ENCODE peak calls at places on chromosomes 7 and 10, in nine cellular contexts. X is PC-3, G is dorsolateral prefrontal cortex, R is heart right ventricle, I is upper lobe of right lung, D is IMR-90, U is PC-9, M is coronary artery, S is fibroblast of lung. L is an unnamed sample.
A peak's percentile ranks its signal among the peaks of the same experiment; 100 is the strongest.

GRCh38 chr10:119761106-119761505 is 35.3 kb downstream of the INPP5F start:
- DNase-seq in R (no peak), D (peak; percentile 94), S (peak; percentile 90), U (no peak), I (no peak), X (peak; percentile 72), G (no peak), M (no peak), L (peak; percentile 55)

GRCh38 chr10:70584941-70585544 is 17.5 kb downstream of the PRF1 start:
- DNase-seq in U (no peak), I (peak; percentile 61), X (no peak), M (no peak), R (no peak), S (peak; percentile 33), D (no peak), G (peak; percentile 14), L (no peak)

GRCh38 chr7:132492841-132493445 is 83.3 kb downstream of the PLXNA4 start:
- DNase-seq in G (no peak), S (no peak), X (no peak), U (no peak), D (no peak), M (no peak), I (no peak), R (no peak), L (no peak)

GRCh38 chr7:65354263-65354662 is 19.4 kb upstream of the ZNF92 start:
- DNase-seq in M (no peak), S (no peak), R (no peak), G (no peak), D (no peak), U (no peak), I (no peak), X (no peak), L (no peak)

GRCh38 chr10:63866747-63867140 is 345.5 kb downstream of the REEP3 start:
- DNase-seq in G (no peak), M (no peak), I (no peak), X (peak; percentile 75), R (no peak), D (no peak), U (no peak), S (no peak), L (peak; percentile 38)

GRCh38 chr10:71840936-71841335 is 10.1 kb downstream of the PSAP start:
- DNase-seq in D (no peak), I (no peak), X (no peak), S (no peak), M (no peak), U (no peak), R (no peak), G (peak; percentile 58), L (no peak)

GRCh38 chr10:36538945-36539586 is 586.3 kb upstream of the ANKRD30A start:
- DNase-seq in M (no peak), S (peak; percentile 59), R (no peak), U (no peak), X (peak; percentile 100), D (peak; percentile 87), G (no peak), I (no peak), L (peak; percentile 21)

GRCh38 chr7:101576993-101577392 is 52.1 kb downstream of the MYL10 start:
- DNase-seq in U (no peak), R (no peak), X (peak; percentile 18), D (no peak), M (peak; percentile 4), G (no peak), I (no peak), S (no peak), L (no peak)

GRCh38 chr10:113030453-113030852 is 80.4 kb downstream of the TCF7L2 start:
- DNase-seq in R (no peak), G (no peak), S (peak; percentile 80), U (no peak), I (no peak), M (peak; percentile 46), D (peak; percentile 63), X (no peak), L (peak; percentile 38)

GRCh38 chr7:151383638-151384351 is 26.0 kb downstream of the WDR86 start:
- DNase-seq in I (peak; percentile 50), G (peak; percentile 27), D (no peak), R (no peak), S (no peak), U (no peak), X (no peak), M (no peak), L (peak; percentile 32)

GRCh38 chr7:137881607-137882260 is 35.0 kb upstream of the DGKI start:
- DNase-seq in D (no peak), U (no peak), X (no peak), R (no peak), I (no peak), M (no peak), S (no peak), G (no peak), L (no peak)

GRCh38 chr7:137882261-137882668 is 35.5 kb upstream of the DGKI start:
- DNase-seq in M (no peak), S (peak; percentile 100), G (no peak), R (no peak), D (peak; percentile 100), I (no peak), U (peak; percentile 77), X (peak; percentile 94), L (peak; percentile 90)

GRCh38 chr7:137879357-137880158 is 32.8 kb upstream of the DGKI start:
- DNase-seq in R (no peak), D (peak; percentile 61), M (no peak), I (no peak), U (no peak), S (peak; percentile 73), G (no peak), X (no peak), L (peak; percentile 8)

GRCh38 chr7:137878333-137878961 is 31.7 kb upstream of the DGKI start:
- DNase-seq in M (no peak), S (peak; percentile 81), G (no peak), X (no peak), R (peak; percentile 60), D (peak; percentile 33), I (no peak), U (no peak), L (no peak)

GRCh38 chr7:137880432-137880831 is 33.7 kb upstream of the DGKI start:
- DNase-seq in M (no peak), X (no peak), I (no peak), S (peak; percentile 92), G (no peak), U (no peak), R (no peak), D (peak; percentile 77), L (peak; percentile 69)
- H3K27ac ChIP-seq in M (peak overlapping the region; percentile 66), X (no peak overlapping the region), I (no peak overlapping the region), S (peak overlapping the region; percentile 7), G (no peak overlapping the region), U (no peak overlapping the region), R (no peak overlapping the region), D (no peak overlapping the region), L (peak overlapping the region; percentile 83)

GRCh38 chr10:130064783-130065182 is 45.8 kb downstream of the C10orf143 start:
- DNase-seq in S (no peak), M (no peak), X (no peak), D (no peak), U (no peak), G (no peak), I (no peak), R (no peak), L (no peak)

GRCh38 chr10:130062976-130063375 is 47.7 kb downstream of the C10orf143 start:
- DNase-seq in I (no peak), U (no peak), S (no peak), X (no peak), R (no peak), M (no peak), D (no peak), G (no peak), L (no peak)

GRCh38 chr10:130061760-130062159 is 48.9 kb downstream of the C10orf143 start:
- DNase-seq in X (no peak), G (no peak), U (no peak), I (no peak), M (no peak), D (no peak), S (no peak), R (no peak), L (no peak)

GRCh38 chr10:130065251-130065650 is 45.4 kb downstream of the C10orf143 start:
- DNase-seq in R (no peak), U (no peak), X (no peak), S (no peak), G (no peak), I (no peak), M (no peak), D (no peak), L (no peak)

DNA sequence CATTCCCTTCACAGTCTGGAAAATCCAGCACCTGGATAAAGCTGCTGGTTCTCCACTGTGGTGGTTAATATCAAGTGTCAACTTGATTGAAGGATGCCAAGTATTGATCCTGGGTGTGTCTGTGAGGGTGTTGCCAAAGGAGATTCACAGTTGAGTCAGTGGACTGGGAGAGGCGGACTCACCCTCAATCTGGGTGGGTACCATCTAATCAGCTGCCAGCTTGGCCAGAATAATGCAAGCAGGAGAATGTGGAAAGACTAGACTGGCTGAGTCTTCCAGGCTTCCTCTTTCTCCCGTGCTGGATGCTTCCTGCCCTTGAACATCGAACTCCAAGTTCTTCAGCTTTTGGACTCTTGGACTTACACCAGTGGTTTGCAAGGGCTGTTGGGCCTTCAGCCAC is 48.4 kb downstream of the C10orf143 start:
- DNase-seq in S (no peak), R (no peak), D (no peak), U (no peak), M (no peak), X (peak; percentile 28), I (no peak), G (no peak), L (no peak)
- TF ChIP-seq CTCF in S (no peak), R (no peak), D (no peak), U (no peak), M (no peak), X (no peak), I (no peak), G (no peak), L (no peak)

GRCh38 chr7:99313204-99313573 is 12.5 kb upstream of the ARPC1A start:
- DNase-seq in I (no peak), R (no peak), X (no peak), M (no peak), S (no peak), G (no peak), D (no peak), U (no peak), L (no peak)
- H3K27ac ChIP-seq in I (no peak overlapping the region), R (no peak overlapping the region), X (no peak overlapping the region), M (peak overlapping the region; percentile 69), S (no peak overlapping the region), G (no peak overlapping the region), D (no peak overlapping the region), U (no peak overlapping the region), L (no peak overlapping the region)

GRCh38 chr7:79359827-79360226 is 93.6 kb downstream of the MAGI2 start:
- DNase-seq in R (no peak), D (no peak), S (no peak), G (no peak), M (no peak), I (no peak), U (no peak), X (no peak), L (no peak)

GRCh38 chr7:79357101-79357500 is 96.4 kb downstream of the MAGI2 start:
- DNase-seq in M (no peak), U (no peak), G (no peak), X (no peak), R (no peak), S (no peak), D (no peak), I (no peak), L (no peak)

DNA sequence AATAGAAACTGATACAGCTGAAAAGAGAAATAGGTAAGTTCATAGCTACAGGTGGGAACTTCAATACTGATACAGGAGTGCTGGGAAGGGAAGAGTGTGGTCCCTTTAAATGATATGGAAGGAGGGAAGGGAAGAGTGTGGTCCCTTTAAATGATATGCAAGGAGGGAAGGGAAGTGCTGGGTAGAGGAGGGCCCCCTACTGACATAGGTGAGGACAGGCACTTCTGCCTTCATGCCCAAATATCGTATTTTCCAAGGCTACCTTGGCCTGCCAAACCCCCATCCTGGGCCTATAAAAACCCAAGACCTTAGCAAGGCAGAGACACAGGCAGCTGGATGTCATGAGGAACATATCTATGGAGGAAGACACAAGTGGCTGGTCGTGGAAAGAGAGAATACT is 92.3 kb downstream of the MAGI2 start:
- DNase-seq in I (no peak), G (no peak), R (no peak), S (no peak), U (no peak), M (no peak), X (peak; percentile 19), D (no peak), L (no peak)
- TF ChIP-seq CTCF in I (no peak), G (no peak), R (no peak), S (no peak), U (no peak), M (no peak), X (peak; percentile 36), D (no peak), L (no peak)